ENCODE peak calls at places on chromosome 15, in six cellular contexts. Q is brain microvascular endothelial cell, U is IMR-90, B is psoas muscle, L is body of pancreas, P is left lung. G is an unnamed sample. For H3K36me3, the result is how much of the 10 kb centered on the place peaks cover.

GRCh38 chr15:62625421-62626033 is 417.0 kb upstream of the TPM1 start:
- DNase-seq in P (no peak), L (no peak), U (peak), B (no peak), Q (no peak), G (no peak)

GRCh38 chr15:83285284-83285978 is 967 bp upstream of the BNC1 start:
- DNase-seq in B (no peak), L (no peak), P (no peak), U (no peak), Q (no peak), G (no peak)

GRCh38 chr15:80423215-80423614 is 19.0 kb downstream of the ARNT2 start:
- DNase-seq in P (no peak), B (no peak), L (no peak), Q (peak), U (peak), G (no peak)

GRCh38 chr15:27582741-27583400 is 516.2 kb downstream of the OCA2 start:
- DNase-seq in L (no peak), B (no peak), Q (no peak), U (peak), P (no peak), G (no peak)

GRCh38 chr15:69824075-69824876 is 273.4 kb downstream of the TLE3 start:
- DNase-seq in B (no peak), U (no peak), L (no peak), Q (no peak), P (no peak), G (no peak)

GRCh38 chr15:62164500-62165028 is 521 bp downstream of the C2CD4B start:
- DNase-seq in B (peak), U (no peak), L (peak), Q (no peak), P (no peak), G (peak)

GRCh38 chr15:33278816-33279612 is 31.8 kb upstream of the RYR3 start:
- DNase-seq in Q (peak), P (peak), B (no peak), L (no peak), U (peak), G (no peak)

GRCh38 chr15:81386947-81387346 is 12.9 kb upstream of the TMC3 start:
- DNase-seq in B (no peak), U (peak), L (no peak), Q (no peak), P (no peak), G (no peak)

GRCh38 chr15:89665449-89666146 is 10.3 kb upstream of the KIF7 start:
- DNase-seq in Q (peak), U (peak), B (peak), P (peak), L (peak), G (no peak)

GRCh38 chr15:62816342-62817059 is 226.0 kb upstream of the TPM1 start:
- DNase-seq in Q (peak), U (no peak), L (no peak), P (no peak), B (no peak), G (no peak)

GRCh38 chr15:81235781-81236507 is 39.3 kb downstream of the IL16 start:
- DNase-seq in B (peak), Q (peak), U (peak), L (no peak), P (peak), G (no peak)

GRCh38 chr15:77354064-77354463 is 65.8 kb downstream of the PEAK1 start:
- DNase-seq in L (no peak), Q (no peak), U (no peak), P (no peak), B (no peak), G (no peak)

GRCh38 chr15:99305761-99306505 is 54.7 kb downstream of the LRRC28 start:
- DNase-seq in Q (peak), B (peak), P (no peak), U (peak), L (peak), G (no peak)

GRCh38 chr15:92527197-92527596 is 128.4 kb downstream of the FAM174B start:
- DNase-seq in B (no peak), U (no peak), L (peak), P (peak), Q (no peak), G (no peak)

GRCh38 chr15:71237456-71238188 is 122.4 kb downstream of the THSD4 start:
- DNase-seq in Q (peak), B (peak), U (peak), L (no peak), P (peak), G (no peak)

GRCh38 chr15:71940004-71940588 is 129.7 kb downstream of the NR2E3 start:
- DNase-seq in Q (no peak), P (no peak), U (peak), L (no peak), B (no peak), G (no peak)

GRCh38 chr15:94924971-94925593 is 693.7 kb downstream of the MCTP2 start:
- DNase-seq in U (no peak), B (no peak), Q (no peak), P (no peak), L (no peak), G (no peak)

GRCh38 chr15:46815765-46816164 is 901.5 kb upstream of the SEMA6D start:
- DNase-seq in Q (no peak), L (peak), B (no peak), U (no peak), P (no peak), G (no peak)

DNA sequence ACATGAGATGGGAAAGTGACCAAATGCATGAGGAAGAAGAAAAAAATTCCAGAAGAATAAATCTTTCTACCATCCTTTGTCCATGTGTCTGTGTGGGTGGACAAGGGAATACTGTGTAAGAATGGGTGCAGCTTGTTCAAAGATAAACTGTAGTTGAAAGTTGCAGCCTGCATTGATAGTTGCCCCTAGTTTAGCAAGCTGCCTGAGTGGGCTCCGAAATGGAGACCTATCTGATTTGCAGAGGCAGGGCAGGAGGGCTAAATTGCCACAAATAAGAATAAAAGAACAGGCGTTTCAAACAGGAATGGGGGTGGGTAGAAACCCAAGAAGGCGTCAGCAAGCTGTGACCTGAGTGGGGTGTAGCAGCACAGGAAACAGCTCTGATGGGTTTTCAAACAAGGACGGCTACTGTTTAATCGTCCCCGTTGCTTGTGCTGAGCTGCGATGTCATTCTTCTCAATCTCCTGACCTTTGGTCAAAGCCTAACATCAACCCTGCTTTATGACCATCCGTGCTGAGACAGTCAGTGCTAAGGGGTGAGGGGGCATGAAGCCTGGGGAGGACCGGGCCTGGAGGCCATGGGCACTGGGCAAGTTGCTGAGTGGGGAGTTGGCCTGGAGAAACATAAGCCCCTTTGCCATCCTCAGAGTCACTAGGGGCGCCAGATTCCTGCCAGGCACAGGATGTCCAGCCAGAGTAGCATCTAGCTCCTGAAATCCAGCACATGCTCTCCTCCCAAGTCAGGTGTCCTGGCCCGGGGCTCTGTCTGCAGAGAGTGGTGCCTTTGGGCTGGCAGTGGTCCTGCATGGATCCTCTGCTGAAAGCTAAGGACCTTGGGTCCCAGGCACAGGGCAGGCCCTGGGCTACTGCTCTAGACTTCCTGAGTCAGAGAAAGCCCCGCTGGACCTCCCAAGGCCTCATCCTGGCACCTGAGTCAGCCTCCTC is 19.2 kb upstream of the C15orf39 start:
- DNase-seq in Q (no peak), P (no peak), U (peak), B (no peak), L (no peak), G (no peak)
- TF ChIP-seq CTCF in Q (peak), P (no peak), U (no peak), B (no peak), L (no peak), G (peak)

DNA sequence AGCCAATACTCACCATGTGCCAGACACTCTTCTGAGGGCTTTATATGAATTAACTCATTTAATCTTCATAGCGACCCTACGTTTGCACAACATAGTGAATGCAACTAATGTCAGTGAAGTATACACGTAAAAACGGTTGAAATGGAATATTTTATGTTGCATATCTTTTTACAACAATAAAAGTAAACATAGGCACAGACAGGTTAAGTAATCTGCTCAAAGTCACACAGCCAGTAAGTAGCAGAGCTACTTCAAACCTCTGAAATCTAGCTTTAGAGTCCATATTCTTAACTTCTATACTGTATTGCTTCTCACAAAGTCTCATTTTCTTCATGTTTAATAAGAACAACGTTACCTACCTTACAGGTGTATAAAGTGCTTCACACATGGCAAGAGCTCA is 1.6 kb downstream of the SEC11A start:
- DNase-seq in L (no peak), U (no peak), B (no peak), Q (no peak), P (no peak), G (no peak)
- H3K4me3 ChIP-seq in L (no peak), U (no peak), B (peak), Q (peak), P (no peak), G (peak)

GRCh38 chr15:66545249-66545648 is 20.5 kb downstream of the LCTL start:
- DNase-seq in B (no peak), U (no peak), L (no peak), P (no peak), Q (no peak), G (no peak)

GRCh38 chr15:66542896-66543295 is 22.9 kb downstream of the LCTL start:
- DNase-seq in U (no peak), P (no peak), Q (no peak), B (no peak), L (no peak), G (no peak)
- H3K36me3 ChIP-seq in U (under half), P (under half), Q (under half), B (under half), L (under half), G (under half)

GRCh38 chr15:40355976-40356585 is 1.9 kb upstream of the DISP2 start:
- DNase-seq in B (no peak), Q (no peak), L (no peak), P (no peak), U (no peak), G (no peak)

GRCh38 chr15:40357246-40357645 is 773 bp upstream of the DISP2 start:
- DNase-seq in B (no peak), L (no peak), Q (no peak), P (no peak), U (no peak), G (no peak)

GRCh38 chr15:40352221-40352901 is 1.5 kb downstream of the PHGR1 start:
- DNase-seq in L (no peak), P (no peak), Q (no peak), U (no peak), B (no peak), G (no peak)

GRCh38 chr15:40353697-40354096 is 2.9 kb downstream of the PHGR1 start:
- DNase-seq in U (no peak), L (no peak), Q (no peak), P (no peak), B (no peak), G (no peak)

DNA sequence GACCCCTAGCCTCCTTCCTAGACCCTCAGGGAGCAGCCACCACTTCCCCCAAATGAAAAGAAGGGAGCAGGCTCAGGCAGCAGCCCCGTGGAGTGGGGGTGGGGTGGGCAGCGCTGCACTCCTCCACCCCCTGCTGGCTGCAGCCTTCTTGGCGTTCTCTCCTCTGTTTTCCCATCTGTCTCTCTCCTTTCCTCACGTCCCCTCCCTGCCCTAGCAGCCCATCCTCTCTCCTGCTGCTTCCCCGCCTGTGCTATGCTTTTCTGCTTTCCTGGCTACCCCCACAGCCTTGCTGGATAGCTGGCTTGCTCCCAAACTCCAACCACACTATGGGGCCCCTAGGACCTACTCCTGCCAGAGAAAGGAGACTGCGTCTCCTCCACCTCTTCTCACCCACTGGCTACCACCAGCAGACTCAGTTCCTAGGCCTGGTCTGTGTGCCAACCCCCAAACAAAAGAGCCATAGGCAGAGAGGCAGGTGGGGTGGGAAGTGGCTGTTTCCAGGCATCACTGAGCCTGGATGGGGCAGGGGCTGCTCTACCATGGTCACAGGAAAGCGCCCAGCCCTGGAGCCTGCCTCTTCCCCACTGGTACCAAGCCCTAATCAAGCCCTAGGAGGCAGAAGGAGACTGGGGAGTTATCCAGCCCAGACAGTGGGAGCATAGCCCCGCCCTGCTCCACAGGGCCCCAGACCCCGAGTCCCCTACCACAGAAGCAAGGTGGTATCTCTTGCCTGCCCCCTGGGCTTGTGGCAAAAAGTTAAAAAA is 3.4 kb upstream of the DISP2 start:
- DNase-seq in B (no peak), U (peak), Q (no peak), L (no peak), P (no peak), G (no peak)
- TF ChIP-seq CTCF in B (peak), U (peak), Q (peak), L (no peak), P (no peak), G (peak)

DNA sequence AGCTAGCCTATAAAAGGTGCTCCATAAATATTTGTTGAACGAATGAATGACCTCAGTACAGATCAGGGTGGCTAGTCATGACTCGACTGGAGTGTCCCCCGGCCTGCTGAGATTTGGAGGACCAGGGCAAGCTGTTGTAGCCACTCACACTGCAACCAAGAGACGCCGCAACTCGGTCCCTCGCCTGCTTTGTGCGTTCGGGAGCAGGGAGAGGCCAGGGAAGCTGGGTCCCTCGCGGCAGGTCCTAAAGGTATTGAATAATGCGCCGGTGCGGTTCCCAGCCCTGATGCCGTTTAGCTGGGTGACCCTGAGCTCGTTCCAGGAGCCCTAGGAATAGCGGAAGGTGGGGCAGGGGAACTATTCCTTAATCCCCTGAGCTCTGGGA is 1.8 kb downstream of the IGDCC4 start:
- DNase-seq in L (no peak), Q (no peak), P (no peak), B (no peak), U (no peak), G (no peak)
- H3K4me3 ChIP-seq in L (no peak), Q (peak), P (no peak), B (peak), U (no peak), G (peak)

DNA sequence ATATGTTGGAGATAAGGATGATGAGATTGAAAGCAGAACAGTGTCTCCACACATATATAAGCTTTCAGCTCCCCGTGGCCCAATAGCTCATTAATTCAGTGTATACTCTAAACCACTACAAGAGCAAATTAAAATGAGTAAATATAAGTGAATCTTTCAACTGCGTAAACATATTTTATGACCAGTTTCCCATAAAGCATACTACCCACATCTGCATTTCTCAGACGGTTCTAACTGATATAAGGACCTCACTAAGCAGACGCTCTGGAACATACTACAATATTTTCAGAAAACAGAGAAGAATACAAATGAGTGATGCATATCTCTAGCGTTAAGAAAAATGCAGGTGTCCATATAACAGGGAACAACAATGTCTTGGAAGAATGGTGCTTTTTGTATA is 73.2 kb downstream of the INO80 start:
- DNase-seq in P (no peak), L (no peak), Q (no peak), U (no peak), B (no peak), G (no peak)
- H3K36me3 ChIP-seq in P (under half), L (under half), Q (under half), U (under half), B (under half), G (under half)

GRCh38 chr15:55992769-55993110 is 672 bp downstream of the NEDD4 start:
- DNase-seq in L (no peak), U (peak), P (no peak), B (no peak), Q (no peak), G (no peak)
- TF ChIP-seq CTCF in L (no peak), U (no peak), P (no peak), B (no peak), Q (no peak), G (no peak)

GRCh38 chr15:67098768-67099282 is 33.4 kb downstream of the SMAD3 start:
- DNase-seq in Q (no peak), B (no peak), L (no peak), P (no peak), U (no peak), G (no peak)
- H3K4me3 ChIP-seq in Q (no peak), B (peak), L (no peak), P (no peak), U (no peak), G (no peak)

G was measured in GM06990.